ENCODE peak calls at places on chromosomes 5 and 9, in seven cellular contexts. One of them, this sample, is unnamed.

GRCh38 chr5:39541920-39542319 is 117.1 kb upstream of the DAB2 start:
- DNase-seq in body of pancreas: no peak
- DNase-seq in HCT116: no peak
- DNase-seq in AML-193: no peak
- DNase-seq in retinal pigment epithelial cell: no peak
- DNase-seq in head of caudate nucleus: no peak
- DNase-seq in NCI-H524: no peak
- DNase-seq in this sample: no peak

GRCh38 chr5:61177716-61178115 is 15.4 kb upstream of the SMIM15 start:
- DNase-seq in body of pancreas: no peak
- DNase-seq in HCT116: no peak
- DNase-seq in AML-193: no peak
- DNase-seq in retinal pigment epithelial cell: no peak
- DNase-seq in head of caudate nucleus: no peak
- DNase-seq in NCI-H524: no peak
- DNase-seq in this sample: no peak

GRCh38 chr5:9654886-9655285 is 24.7 kb upstream of the TAS2R1 start:
- DNase-seq in body of pancreas: no peak
- DNase-seq in HCT116: no peak
- DNase-seq in AML-193: no peak
- DNase-seq in retinal pigment epithelial cell: no peak
- DNase-seq in head of caudate nucleus: no peak
- DNase-seq in NCI-H524: no peak
- DNase-seq in this sample: no peak

GRCh38 chr9:87119328-87119881 is 172.1 kb upstream of the GAS1 start:
- DNase-seq in body of pancreas: peak; percentile 75
- DNase-seq in HCT116: no peak
- DNase-seq in AML-193: no peak
- DNase-seq in retinal pigment epithelial cell: peak; percentile 38
- DNase-seq in head of caudate nucleus: no peak
- DNase-seq in NCI-H524: no peak
- DNase-seq in this sample: no peak

GRCh38 chr9:104386425-104387069 is 117.5 kb upstream of the OR13F1 start:
- DNase-seq in body of pancreas: no peak
- DNase-seq in HCT116: peak; percentile 22
- DNase-seq in AML-193: peak; percentile 41
- DNase-seq in retinal pigment epithelial cell: peak; percentile 37
- DNase-seq in head of caudate nucleus: no peak
- DNase-seq in NCI-H524: peak; percentile 57
- DNase-seq in this sample: peak; percentile 69

GRCh38 chr9:25678147-25678666 is at the start of gene TUSC1:
- DNase-seq in body of pancreas: peak; percentile 87
- DNase-seq in HCT116: no peak
- DNase-seq in AML-193: no peak
- DNase-seq in retinal pigment epithelial cell: no peak
- DNase-seq in head of caudate nucleus: peak; percentile 84
- DNase-seq in NCI-H524: peak; percentile 45
- DNase-seq in this sample: no peak

GRCh38 chr5:143355710-143356109 is 47.8 kb downstream of the NR3C1 start:
- DNase-seq in body of pancreas: peak; percentile 78
- DNase-seq in HCT116: peak; percentile 84
- DNase-seq in AML-193: no peak
- DNase-seq in retinal pigment epithelial cell: peak; percentile 96
- DNase-seq in head of caudate nucleus: peak; percentile 65
- DNase-seq in NCI-H524: peak; percentile 30
- DNase-seq in this sample: peak; percentile 23

GRCh38 chr9:134871941-134872340 is 8.7 kb upstream of the FCN2 start:
- DNase-seq in body of pancreas: no peak
- DNase-seq in HCT116: no peak
- DNase-seq in AML-193: no peak
- DNase-seq in retinal pigment epithelial cell: no peak
- DNase-seq in head of caudate nucleus: no peak
- DNase-seq in NCI-H524: no peak
- DNase-seq in this sample: no peak

GRCh38 chr5:73122875-73123810 is 2.8 kb downstream of the TMEM171 start:
- DNase-seq in body of pancreas: no peak
- DNase-seq in HCT116: no peak
- DNase-seq in AML-193: no peak
- DNase-seq in retinal pigment epithelial cell: no peak
- DNase-seq in head of caudate nucleus: no peak
- DNase-seq in NCI-H524: no peak
- DNase-seq in this sample: no peak

GRCh38 chr5:891117-891836 is 1.3 kb downstream of the BRD9 start:
- DNase-seq in body of pancreas: no peak
- DNase-seq in HCT116: peak; percentile 79
- DNase-seq in AML-193: no peak
- DNase-seq in retinal pigment epithelial cell: no peak
- DNase-seq in head of caudate nucleus: no peak
- DNase-seq in NCI-H524: no peak
- DNase-seq in this sample: no peak

GRCh38 chr9:128150594-128151342 is 1.5 kb downstream of the LCN2 start:
- DNase-seq in body of pancreas: no peak
- DNase-seq in HCT116: peak; percentile 10
- DNase-seq in AML-193: peak; percentile 12
- DNase-seq in retinal pigment epithelial cell: no peak
- DNase-seq in head of caudate nucleus: no peak
- DNase-seq in NCI-H524: no peak
- DNase-seq in this sample: no peak

GRCh38 chr9:112180387-112180881 is 5.3 kb upstream of the SUSD1 start:
- DNase-seq in body of pancreas: no peak
- DNase-seq in HCT116: no peak
- DNase-seq in AML-193: peak; percentile 10
- DNase-seq in retinal pigment epithelial cell: no peak
- DNase-seq in head of caudate nucleus: no peak
- DNase-seq in NCI-H524: no peak
- DNase-seq in this sample: no peak

GRCh38 chr9:109241207-109241606 is 74.2 kb upstream of the FRRS1L start:
- DNase-seq in body of pancreas: no peak
- DNase-seq in HCT116: no peak
- DNase-seq in AML-193: no peak
- DNase-seq in retinal pigment epithelial cell: no peak
- DNase-seq in head of caudate nucleus: no peak
- DNase-seq in NCI-H524: no peak
- DNase-seq in this sample: no peak

GRCh38 chr9:83707518-83707767 is 315 bp downstream of the UBQLN1 start:
- DNase-seq in body of pancreas: no peak
- DNase-seq in HCT116: no peak
- DNase-seq in AML-193: peak; percentile 76
- DNase-seq in retinal pigment epithelial cell: no peak
- DNase-seq in head of caudate nucleus: no peak
- DNase-seq in NCI-H524: no peak
- DNase-seq in this sample: no peak

GRCh38 chr5:55173696-55174101 is 722 bp upstream of the CDC20B start:
- DNase-seq in body of pancreas: no peak
- DNase-seq in HCT116: no peak
- DNase-seq in AML-193: no peak
- DNase-seq in retinal pigment epithelial cell: no peak
- DNase-seq in head of caudate nucleus: no peak
- DNase-seq in NCI-H524: peak; percentile 84
- DNase-seq in this sample: no peak

GRCh38 chr5:1094670-1095190 is 17.1 kb downstream of the SLC12A7 start:
- DNase-seq in body of pancreas: no peak
- DNase-seq in HCT116: no peak
- DNase-seq in AML-193: no peak
- DNase-seq in retinal pigment epithelial cell: no peak
- DNase-seq in head of caudate nucleus: no peak
- DNase-seq in NCI-H524: no peak
- DNase-seq in this sample: no peak

GRCh38 chr9:76542360-76542759 is 83.4 kb downstream of the GCNT1 start:
- DNase-seq in body of pancreas: no peak
- DNase-seq in HCT116: no peak
- DNase-seq in AML-193: no peak
- DNase-seq in retinal pigment epithelial cell: no peak
- DNase-seq in head of caudate nucleus: no peak
- DNase-seq in NCI-H524: no peak
- DNase-seq in this sample: no peak

GRCh38 chr9:108475813-108476212 is 380.0 kb downstream of the ACTL7B start:
- DNase-seq in body of pancreas: no peak
- DNase-seq in HCT116: no peak
- DNase-seq in AML-193: no peak
- DNase-seq in retinal pigment epithelial cell: no peak
- DNase-seq in head of caudate nucleus: no peak
- DNase-seq in NCI-H524: no peak
- DNase-seq in this sample: no peak

GRCh38 chr9:130681769-130682489 is 11.7 kb upstream of the EXOSC2 start:
- DNase-seq in body of pancreas: no peak
- DNase-seq in HCT116: no peak
- DNase-seq in AML-193: peak; percentile 10
- DNase-seq in retinal pigment epithelial cell: no peak
- DNase-seq in head of caudate nucleus: no peak
- DNase-seq in NCI-H524: no peak
- DNase-seq in this sample: no peak

GRCh38 chr9:92763721-92764380 is 782 bp downstream of the BICD2 start:
- DNase-seq in body of pancreas: no peak
- DNase-seq in HCT116: no peak
- DNase-seq in AML-193: peak; percentile 35
- DNase-seq in retinal pigment epithelial cell: no peak
- DNase-seq in head of caudate nucleus: no peak
- DNase-seq in NCI-H524: no peak
- DNase-seq in this sample: no peak

GRCh38 chr5:118070041-118070440 is 918.3 kb downstream of the DTWD2 start:
- DNase-seq in body of pancreas: no peak
- DNase-seq in HCT116: no peak
- DNase-seq in AML-193: no peak
- DNase-seq in retinal pigment epithelial cell: no peak
- DNase-seq in head of caudate nucleus: no peak
- DNase-seq in NCI-H524: no peak
- DNase-seq in this sample: no peak

GRCh38 chr5:22896155-22896554 is 43.0 kb upstream of the CDH12 start:
- DNase-seq in body of pancreas: no peak
- DNase-seq in HCT116: no peak
- DNase-seq in AML-193: no peak
- DNase-seq in retinal pigment epithelial cell: no peak
- DNase-seq in head of caudate nucleus: no peak
- DNase-seq in NCI-H524: no peak
- DNase-seq in this sample: no peak

GRCh38 chr5:67516959-67517358 is 320.4 kb upstream of the CD180 start:
- DNase-seq in body of pancreas: no peak
- DNase-seq in HCT116: no peak
- DNase-seq in AML-193: no peak
- DNase-seq in retinal pigment epithelial cell: peak; percentile 98
- DNase-seq in head of caudate nucleus: no peak
- DNase-seq in NCI-H524: no peak
- DNase-seq in this sample: no peak

GRCh38 chr5:68251386-68251785 is 35.8 kb downstream of the PIK3R1 start:
- DNase-seq in body of pancreas: no peak
- DNase-seq in HCT116: no peak
- DNase-seq in AML-193: no peak
- DNase-seq in retinal pigment epithelial cell: no peak
- DNase-seq in head of caudate nucleus: no peak
- DNase-seq in NCI-H524: no peak
- DNase-seq in this sample: no peak

GRCh38 chr5:120872292-120872691 is 408.2 kb downstream of the PRR16 start:
- DNase-seq in body of pancreas: no peak
- DNase-seq in HCT116: no peak
- DNase-seq in AML-193: peak; percentile 0
- DNase-seq in retinal pigment epithelial cell: no peak
- DNase-seq in head of caudate nucleus: no peak
- DNase-seq in NCI-H524: no peak
- DNase-seq in this sample: no peak

GRCh38 chr9:95018099-95018927 is 291.8 kb downstream of the AOPEP start:
- DNase-seq in body of pancreas: peak; percentile 58
- DNase-seq in HCT116: peak; percentile 32
- DNase-seq in AML-193: no peak
- DNase-seq in retinal pigment epithelial cell: peak; percentile 78
- DNase-seq in head of caudate nucleus: no peak
- DNase-seq in NCI-H524: no peak
- DNase-seq in this sample: no peak

GRCh38 chr9:36499156-36499886 is 73.4 kb upstream of the MELK start:
- DNase-seq in body of pancreas: no peak
- DNase-seq in HCT116: no peak
- DNase-seq in AML-193: no peak
- DNase-seq in retinal pigment epithelial cell: no peak
- DNase-seq in head of caudate nucleus: no peak
- DNase-seq in NCI-H524: peak; percentile 69
- DNase-seq in this sample: no peak

GRCh38 chr5:142235870-142236672 is 88.8 kb downstream of the SPRY4 start:
- DNase-seq in body of pancreas: no peak
- DNase-seq in HCT116: no peak
- DNase-seq in AML-193: no peak
- DNase-seq in retinal pigment epithelial cell: no peak
- DNase-seq in head of caudate nucleus: no peak
- DNase-seq in NCI-H524: no peak
- DNase-seq in this sample: no peak

GRCh38 chr9:10282084-10282483 is 330.7 kb downstream of the PTPRD start:
- DNase-seq in body of pancreas: no peak
- DNase-seq in HCT116: no peak
- DNase-seq in AML-193: no peak
- DNase-seq in retinal pigment epithelial cell: no peak
- DNase-seq in head of caudate nucleus: no peak
- DNase-seq in NCI-H524: no peak
- DNase-seq in this sample: no peak

GRCh38 chr5:7364226-7364875 is 31.6 kb upstream of the ADCY2 start:
- DNase-seq in body of pancreas: no peak
- DNase-seq in HCT116: no peak
- DNase-seq in AML-193: no peak
- DNase-seq in retinal pigment epithelial cell: no peak
- DNase-seq in head of caudate nucleus: no peak
- DNase-seq in NCI-H524: no peak
- DNase-seq in this sample: no peak

GRCh38 chr9:91655215-91655614 is 231.6 kb upstream of the NFIL3 start:
- DNase-seq in body of pancreas: no peak
- DNase-seq in HCT116: no peak
- DNase-seq in AML-193: no peak
- DNase-seq in retinal pigment epithelial cell: no peak
- DNase-seq in head of caudate nucleus: no peak
- DNase-seq in NCI-H524: no peak
- DNase-seq in this sample: no peak

GRCh38 chr9:131677445-131678180 is 62.3 kb downstream of the RAPGEF1 start:
- DNase-seq in body of pancreas: no peak
- DNase-seq in HCT116: no peak
- DNase-seq in AML-193: no peak
- DNase-seq in retinal pigment epithelial cell: peak; percentile 52
- DNase-seq in head of caudate nucleus: no peak
- DNase-seq in NCI-H524: peak; percentile 41
- DNase-seq in this sample: no peak

GRCh38 chr9:77907581-77907980 is 124.0 kb downstream of the GNAQ start:
- DNase-seq in body of pancreas: no peak
- DNase-seq in HCT116: no peak
- DNase-seq in AML-193: no peak
- DNase-seq in retinal pigment epithelial cell: no peak
- DNase-seq in head of caudate nucleus: no peak
- DNase-seq in NCI-H524: no peak
- DNase-seq in this sample: no peak

GRCh38 chr5:102865171-102865509 is 110.0 kb downstream of the PAM start:
- DNase-seq in body of pancreas: no peak
- DNase-seq in HCT116: peak; percentile 49
- DNase-seq in AML-193: no peak
- DNase-seq in retinal pigment epithelial cell: no peak
- DNase-seq in head of caudate nucleus: no peak
- DNase-seq in NCI-H524: no peak
- DNase-seq in this sample: no peak

GRCh38 chr5:1929108-1929991 is 46.6 kb upstream of the IRX4 start:
- DNase-seq in body of pancreas: no peak
- DNase-seq in HCT116: no peak
- DNase-seq in AML-193: no peak
- DNase-seq in retinal pigment epithelial cell: no peak
- DNase-seq in head of caudate nucleus: no peak
- DNase-seq in NCI-H524: no peak
- DNase-seq in this sample: no peak

GRCh38 chr5:128534729-128535128 is 3.3 kb downstream of the FBN2 start:
- DNase-seq in body of pancreas: no peak
- DNase-seq in HCT116: no peak
- DNase-seq in AML-193: no peak
- DNase-seq in retinal pigment epithelial cell: peak; percentile 97
- DNase-seq in head of caudate nucleus: no peak
- DNase-seq in NCI-H524: no peak
- DNase-seq in this sample: no peak

GRCh38 chr9:18362901-18363685 is 110.9 kb upstream of the ADAMTSL1 start:
- DNase-seq in body of pancreas: no peak
- DNase-seq in HCT116: no peak
- DNase-seq in AML-193: no peak
- DNase-seq in retinal pigment epithelial cell: peak; percentile 75
- DNase-seq in head of caudate nucleus: no peak
- DNase-seq in NCI-H524: no peak
- DNase-seq in this sample: peak; percentile 21

GRCh38 chr5:153718713-153719112 is 228.2 kb downstream of the GRIA1 start:
- DNase-seq in body of pancreas: no peak
- DNase-seq in HCT116: no peak
- DNase-seq in AML-193: no peak
- DNase-seq in retinal pigment epithelial cell: no peak
- DNase-seq in head of caudate nucleus: no peak
- DNase-seq in NCI-H524: no peak
- DNase-seq in this sample: no peak